ENCODE peak calls at places on chromosome 19, in seven cellular contexts. E, S, A, F, W, R and H are unnamed samples.

GRCh38 chr19:7152568-7152967 is 83.1 kb downstream of the ZNF557 start:
- DNase-seq in E (no peak), S (no peak), A (no peak), F (no peak), W (no peak), R (no peak), H (no peak)

GRCh38 chr19:56751078-56751489 is 79.5 kb upstream of the ZNF835 start:
- DNase-seq in E (no peak), S (no peak), A (no peak), F (no peak), W (peak; percentile 11), R (no peak), H (no peak)

GRCh38 chr19:7910321-7911161 is 4.1 kb upstream of the TGFBR3L start:
- DNase-seq in E (no peak), S (no peak), A (no peak), F (peak; percentile 74), W (no peak), R (no peak), H (no peak)

GRCh38 chr19:12580180-12580694 is 29.0 kb upstream of the ZNF564 start:
- DNase-seq in E (peak; percentile 83), S (no peak), A (no peak), F (no peak), W (peak; percentile 67), R (no peak), H (no peak)

GRCh38 chr19:4584670-4585460 is 25.4 kb upstream of the SEMA6B start:
- DNase-seq in E (no peak), S (no peak), A (no peak), F (no peak), W (no peak), R (no peak), H (no peak)

GRCh38 chr19:2982556-2982955 is 5.2 kb downstream of the TLE6 start:
- DNase-seq in E (no peak), S (no peak), A (no peak), F (no peak), W (no peak), R (no peak), H (no peak)

GRCh38 chr19:36679455-36679854 is 8.0 kb upstream of the ZNF567 start:
- DNase-seq in E (no peak), S (no peak), A (no peak), F (no peak), W (no peak), R (no peak), H (no peak)

GRCh38 chr19:1219786-1220451 is 14.3 kb downstream of the STK11 start:
- DNase-seq in E (no peak), S (no peak), A (no peak), F (no peak), W (no peak), R (no peak), H (no peak)

GRCh38 chr19:38684078-38684861 is 36.8 kb downstream of the ACTN4 start:
- DNase-seq in E (peak; percentile 95), S (no peak), A (peak; percentile 76), F (no peak), W (peak; percentile 91), R (peak; percentile 95), H (peak; percentile 91)